ENCODE peak calls at places on chromosome 3, in seven cellular contexts. N, M, B, T, J, H and E are unnamed samples. For H3K9me3 and H3K4me1, the result is how much of the 10 kb centered on the place peaks cover.

GRCh38 chr3:190557311-190557710 is 43.4 kb downstream of the IL1RAP start:
- DNase-seq in N (no peak), M (no peak), B (no peak), T (no peak), J (no peak), H (no peak), E (no peak)

GRCh38 chr3:9779721-9780450 is 10.1 kb upstream of the CAMK1 start:
- DNase-seq in N (no peak), M (no peak), B (no peak), T (no peak), J (no peak), H (peak), E (no peak)

GRCh38 chr3:196712514-196713413 is 587 bp downstream of the PIGX start:
- DNase-seq in N (peak), M (no peak), B (peak), T (peak), J (peak), H (peak), E (peak)

GRCh38 chr3:133401374-133402135 is 1.7 kb downstream of the BFSP2 start:
- DNase-seq in N (no peak), M (no peak), B (peak), T (no peak), J (no peak), H (no peak), E (no peak)

GRCh38 chr3:57956119-57956832 is 51.9 kb upstream of the FLNB start:
- DNase-seq in N (no peak), M (no peak), B (peak), T (no peak), J (no peak), H (no peak), E (no peak)

GRCh38 chr3:93988283-93988682 is 8.3 kb downstream of the ARL13B start:
- DNase-seq in N (no peak), M (no peak), B (peak), T (no peak), J (no peak), H (no peak), E (no peak)

GRCh38 chr3:48926425-48927392 is 8.1 kb downstream of the ARIH2 start:
- DNase-seq in N (no peak), M (no peak), B (no peak), T (no peak), J (no peak), H (no peak), E (no peak)

GRCh38 chr3:23761440-23761896 is 44.3 kb upstream of the UBE2E1 start:
- DNase-seq in N (no peak), M (no peak), B (peak), T (no peak), J (no peak), H (no peak), E (peak)

GRCh38 chr3:20057612-20058180 is 17.4 kb downstream of the KAT2B start:
- DNase-seq in N (no peak), M (no peak), B (no peak), T (no peak), J (no peak), H (no peak), E (no peak)

GRCh38 chr3:123652346-123652984 is 67.6 kb upstream of the HACD2 start:
- DNase-seq in N (peak), M (no peak), B (peak), T (peak), J (peak), H (peak), E (peak)

GRCh38 chr3:61901481-61901880 is 340.1 kb downstream of the PTPRG start:
- DNase-seq in N (no peak), M (no peak), B (no peak), T (no peak), J (no peak), H (no peak), E (no peak)

GRCh38 chr3:172980849-172981248 is 160.2 kb downstream of the SPATA16 start:
- DNase-seq in N (no peak), M (no peak), B (peak), T (no peak), J (no peak), H (no peak), E (no peak)

GRCh38 chr3:101131767-101132166 is 138.5 kb upstream of the ABI3BP start:
- DNase-seq in N (no peak), M (no peak), B (no peak), T (no peak), J (peak), H (no peak), E (no peak)

GRCh38 chr3:56536735-56537134 is 20.2 kb upstream of the CCDC66 start:
- DNase-seq in N (no peak), M (no peak), B (no peak), T (no peak), J (no peak), H (no peak), E (no peak)

GRCh38 chr3:123832712-123833397 is 51.3 kb downstream of the MYLK start:
- DNase-seq in N (no peak), M (no peak), B (no peak), T (no peak), J (no peak), H (no peak), E (no peak)

GRCh38 chr3:133930341-133930933 is 34.8 kb upstream of the RAB6B start:
- DNase-seq in N (no peak), M (no peak), B (peak), T (no peak), J (peak), H (peak), E (peak)

GRCh38 chr3:48782046-48782445 is 65.0 kb upstream of the IP6K2 start:
- DNase-seq in N (no peak), M (no peak), B (no peak), T (no peak), J (no peak), H (no peak), E (no peak)

GRCh38 chr3:86890997-86891396 is 100.0 kb downstream of the VGLL3 start:
- DNase-seq in N (no peak), M (no peak), B (no peak), T (no peak), J (no peak), H (no peak), E (no peak)

GRCh38 chr3:71785594-71786472 is 885 bp upstream of the PROK2 start:
- DNase-seq in N (no peak), M (no peak), B (no peak), T (no peak), J (no peak), H (no peak), E (no peak)

GRCh38 chr3:8386221-8386620 is 115.4 kb upstream of the LMCD1 start:
- DNase-seq in N (no peak), M (no peak), B (peak), T (no peak), J (no peak), H (no peak), E (peak)

GRCh38 chr3:41272667-41273066 is 73.4 kb downstream of the CTNNB1 start:
- DNase-seq in N (no peak), M (no peak), B (no peak), T (no peak), J (no peak), H (no peak), E (no peak)

GRCh38 chr3:13975686-13976085 is 95.8 kb upstream of the WNT7A start:
- DNase-seq in N (no peak), M (no peak), B (no peak), T (no peak), J (no peak), H (no peak), E (no peak)

GRCh38 chr3:13976469-13976868 is 96.6 kb upstream of the WNT7A start:
- DNase-seq in N (no peak), M (no peak), B (no peak), T (no peak), J (no peak), H (no peak), E (no peak)

GRCh38 chr3:13972679-13973379 is 93.0 kb upstream of the WNT7A start:
- DNase-seq in N (no peak), M (no peak), B (no peak), T (no peak), J (no peak), H (no peak), E (no peak)
- H3K9me3 ChIP-seq in N (under half), M (under half), B (under half), T (under half), J (under half), H (under half), E (under half)

GRCh38 chr3:194135516-194135805 is 487 bp upstream of the HES1 start:
- DNase-seq in N (no peak), M (no peak), B (no peak), T (no peak), J (no peak), H (no peak), E (no peak)
- H3K4me1 ChIP-seq in N (under half), M (under half), B (under half), T (under half), J (under half), H (under half), E (under half)

GRCh38 chr3:43388909-43389308 is 102.6 kb downstream of the SNRK start:
- DNase-seq in N (no peak), M (no peak), B (no peak), T (no peak), J (no peak), H (no peak), E (no peak)

GRCh38 chr3:43388188-43388587 is 101.8 kb downstream of the SNRK start:
- DNase-seq in N (no peak), M (no peak), B (no peak), T (no peak), J (no peak), H (no peak), E (no peak)

GRCh38 chr3:43390255-43390588 is 103.9 kb downstream of the SNRK start:
- DNase-seq in N (no peak), M (no peak), B (no peak), T (no peak), J (no peak), H (no peak), E (no peak)

GRCh38 chr3:43391621-43392020 is 105.3 kb downstream of the SNRK start:
- DNase-seq in N (no peak), M (no peak), B (no peak), T (no peak), J (no peak), H (no peak), E (no peak)

GRCh38 chr3:43389388-43390254 is 103.3 kb downstream of the SNRK start:
- DNase-seq in N (no peak), M (peak), B (peak), T (peak), J (no peak), H (peak), E (no peak)
- H3K4me3 ChIP-seq in N (no peak), M (no peak), B (no peak), T (no peak), J (no peak), H (no peak), E (no peak)

DNA sequence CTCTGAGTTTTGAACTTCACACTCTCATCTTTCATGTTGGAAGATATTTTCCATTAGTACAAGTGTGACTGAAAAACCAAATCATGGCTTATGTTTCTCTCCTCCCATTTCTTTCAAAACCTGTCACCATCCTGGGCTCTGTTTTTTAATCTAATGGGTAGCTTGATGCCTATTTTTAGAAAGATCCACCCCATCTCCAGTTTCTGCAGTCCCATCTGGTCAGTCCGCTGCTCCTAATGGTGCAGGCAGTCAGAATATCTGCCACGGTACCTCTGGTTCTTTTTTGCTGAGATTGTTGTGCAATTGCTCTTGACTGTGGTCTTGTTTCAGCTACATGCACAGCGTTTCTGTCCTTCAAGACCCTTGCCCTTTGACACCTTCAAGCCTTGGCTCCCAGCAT is 240.9 kb upstream of the CADM2 start:
- DNase-seq in N (no peak), M (no peak), B (no peak), T (no peak), J (no peak), H (no peak), E (no peak)
- H3K9me3 ChIP-seq in N (under half), M (under half), B (under half), T (under half), J (under half), H (under half), E (under half)

DNA sequence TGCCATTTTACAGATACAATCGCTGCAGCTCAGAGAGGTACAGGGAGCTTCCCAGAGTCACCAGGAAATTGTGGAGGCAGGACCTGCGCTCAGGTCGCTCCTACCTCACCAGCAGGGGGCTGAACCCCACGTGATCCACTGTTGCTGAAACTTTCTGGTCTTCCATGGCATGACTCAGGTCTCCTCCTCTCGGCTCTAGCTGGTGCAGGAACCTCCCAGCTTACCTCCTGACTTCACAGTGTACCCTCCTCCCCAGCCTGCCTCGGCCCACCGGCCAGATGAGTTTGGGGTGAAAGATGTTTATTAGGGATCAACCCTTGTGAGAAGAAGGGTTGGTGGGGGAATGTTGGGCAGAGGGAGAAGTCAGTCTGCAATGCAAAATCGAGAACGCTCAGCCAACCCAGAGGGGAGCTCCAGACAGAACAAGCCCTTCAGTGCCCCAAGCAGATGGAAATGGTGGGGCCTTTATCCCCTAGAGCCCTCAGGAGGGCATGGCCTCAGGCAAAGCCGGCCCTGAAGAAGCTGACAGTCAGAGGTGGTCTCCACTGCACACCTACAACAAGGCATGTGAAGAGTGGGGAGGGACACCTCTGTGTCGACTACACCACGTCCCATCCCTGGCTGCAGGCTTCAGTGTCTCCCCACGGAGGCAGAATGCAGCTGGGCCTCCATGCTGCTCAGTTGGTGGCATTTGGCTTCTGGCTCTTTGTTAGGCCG is 118.6 kb upstream of the PRR20G start:
- DNase-seq in N (no peak), M (no peak), B (peak), T (no peak), J (peak), H (no peak), E (peak)
- H3K4me1 ChIP-seq in N (under half), M (under half), B (under half), T (under half), J (under half), H (under half), E (under half)

GRCh38 chr3:166284994-166285393 is 447.8 kb upstream of the BCHE start:
- DNase-seq in N (no peak), M (no peak), B (peak), T (no peak), J (peak), H (no peak), E (no peak)

GRCh38 chr3:166282931-166283330 is 445.7 kb upstream of the BCHE start:
- DNase-seq in N (no peak), M (no peak), B (no peak), T (no peak), J (no peak), H (no peak), E (no peak)

GRCh38 chr3:166283856-166284255 is 446.6 kb upstream of the BCHE start:
- DNase-seq in N (no peak), M (no peak), B (peak), T (peak), J (no peak), H (no peak), E (no peak)
- H3K4me3 ChIP-seq in N (no peak), M (no peak), B (no peak), T (peak), J (no peak), H (no peak), E (no peak)

DNA sequence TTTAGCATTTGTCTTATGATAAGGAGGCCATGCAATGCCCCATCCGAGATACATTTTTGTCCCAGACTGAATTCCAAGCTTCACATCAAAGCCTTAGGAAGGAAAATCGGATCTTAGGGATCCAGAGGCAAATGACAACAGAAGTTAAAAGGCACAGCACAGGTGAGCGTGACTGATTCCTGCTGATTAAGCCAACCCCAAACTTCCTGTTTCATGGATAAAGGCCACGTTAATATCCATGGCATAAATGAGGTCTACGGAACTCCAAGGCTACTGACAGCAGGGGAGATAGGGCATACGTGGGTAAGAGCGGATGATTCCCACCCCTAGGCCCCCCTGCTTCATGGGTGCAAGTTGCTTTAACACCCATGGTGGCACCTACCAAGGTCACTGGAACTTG is 471.6 kb downstream of the FHIT start:
- DNase-seq in N (no peak), M (no peak), B (no peak), T (no peak), J (no peak), H (no peak), E (no peak)
- H3K9me3 ChIP-seq in N (under half), M (under half), B (under half), T (under half), J (under half), H (under half), E (under half)

DNA sequence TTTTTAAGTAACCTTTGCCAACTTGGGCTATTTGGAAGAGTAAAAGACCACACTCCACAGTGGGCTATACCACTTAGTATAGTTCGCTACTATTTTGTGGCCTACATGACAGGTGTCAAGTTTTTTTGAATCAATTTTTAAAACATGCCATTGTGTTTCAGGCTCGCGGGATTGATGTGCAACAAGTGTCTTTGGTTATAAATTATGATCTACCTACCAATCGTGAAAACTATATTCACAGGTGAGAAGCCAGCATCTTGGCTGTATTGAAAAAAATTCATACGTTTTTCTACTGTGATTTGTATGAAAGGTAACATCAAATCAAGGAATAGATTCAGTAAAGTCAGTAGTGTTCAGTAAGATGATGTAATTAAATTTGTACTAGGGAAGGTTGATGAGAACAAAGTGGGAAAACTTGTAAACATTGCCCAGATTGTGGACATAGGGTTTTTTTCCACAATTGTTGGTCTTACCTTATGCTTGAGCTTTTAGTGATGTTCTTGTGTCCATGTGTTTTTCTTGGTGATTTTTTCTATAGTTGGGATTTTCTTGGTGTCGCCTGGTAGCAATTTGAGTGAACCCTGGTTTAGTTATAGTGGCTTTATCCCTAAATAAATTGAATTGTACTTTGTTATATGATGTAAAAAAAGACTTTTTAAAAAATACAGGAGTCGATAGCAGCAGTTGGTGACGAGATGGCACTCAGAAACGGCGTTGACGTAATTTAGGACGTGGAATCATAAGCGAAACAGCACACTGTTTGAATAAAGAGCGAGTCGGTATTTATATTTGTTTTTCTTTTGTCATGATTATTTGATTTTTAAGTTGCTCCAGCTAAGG is 4.5 kb downstream of the EIF4A2 start:
- DNase-seq in N (no peak), M (no peak), B (no peak), T (no peak), J (no peak), H (no peak), E (no peak)
- H3K4me1 ChIP-seq in N (under half), M (under half), B (under half), T (under half), J (under half), H (under half), E (under half)